ENCODE peak calls at places on chromosomes 11 and 22, in six cellular contexts. One of them, this sample, is unnamed.

GRCh38 chr22:46598737-46599424 is 21.3 kb upstream of the GRAMD4 start:
- DNase-seq in A549: no peak
- DNase-seq in HepG2: no peak
- DNase-seq in sigmoid colon: no peak
- DNase-seq in stomach: no peak
- DNase-seq in tibial nerve: no peak
- DNase-seq in this sample: no peak

GRCh38 chr11:73217131-73217809 is 811 bp upstream of the P2RY2 start:
- DNase-seq in A549: no peak
- DNase-seq in HepG2: no peak
- DNase-seq in sigmoid colon: peak
- DNase-seq in stomach: no peak
- DNase-seq in tibial nerve: no peak
- DNase-seq in this sample: peak

GRCh38 chr22:45225732-45226560 is 14.7 kb downstream of the KIAA0930 start:
- DNase-seq in A549: no peak
- DNase-seq in HepG2: peak
- DNase-seq in sigmoid colon: peak
- DNase-seq in stomach: no peak
- DNase-seq in tibial nerve: no peak
- DNase-seq in this sample: no peak

GRCh38 chr11:35608502-35608901 is 9.8 kb upstream of the FJX1 start:
- DNase-seq in A549: no peak
- DNase-seq in HepG2: no peak
- DNase-seq in sigmoid colon: no peak
- DNase-seq in stomach: no peak
- DNase-seq in tibial nerve: no peak
- DNase-seq in this sample: no peak

GRCh38 chr22:44407404-44408226 is 90.4 kb downstream of the RTL6 start:
- DNase-seq in A549: no peak
- DNase-seq in HepG2: no peak
- DNase-seq in sigmoid colon: peak
- DNase-seq in stomach: peak
- DNase-seq in tibial nerve: no peak
- DNase-seq in this sample: no peak

GRCh38 chr22:17999851-18000250 is 24.5 kb downstream of the MICAL3 start:
- DNase-seq in A549: no peak
- DNase-seq in HepG2: no peak
- DNase-seq in sigmoid colon: peak
- DNase-seq in stomach: no peak
- DNase-seq in tibial nerve: no peak
- DNase-seq in this sample: no peak

GRCh38 chr11:13277719-13278619 is at the start of gene BMAL1:
- DNase-seq in A549: peak
- DNase-seq in HepG2: no peak
- DNase-seq in sigmoid colon: peak
- DNase-seq in stomach: peak
- DNase-seq in tibial nerve: peak
- DNase-seq in this sample: peak

GRCh38 chr11:104390696-104391095 is 226.7 kb upstream of the PDGFD start:
- DNase-seq in A549: no peak
- DNase-seq in HepG2: no peak
- DNase-seq in sigmoid colon: no peak
- DNase-seq in stomach: no peak
- DNase-seq in tibial nerve: no peak
- DNase-seq in this sample: no peak

GRCh38 chr11:67644472-67645418 is 5.2 kb upstream of the TBX10 start:
- DNase-seq in A549: no peak
- DNase-seq in HepG2: no peak
- DNase-seq in sigmoid colon: peak
- DNase-seq in stomach: no peak
- DNase-seq in tibial nerve: no peak
- DNase-seq in this sample: peak

GRCh38 chr11:46590740-46591606 is 2.9 kb downstream of the AMBRA1 start:
- DNase-seq in A549: no peak
- DNase-seq in HepG2: no peak
- DNase-seq in sigmoid colon: no peak
- DNase-seq in stomach: no peak
- DNase-seq in tibial nerve: no peak
- DNase-seq in this sample: no peak

GRCh38 chr11:34151166-34151565 is 45.7 kb downstream of the NAT10 start:
- DNase-seq in A549: no peak
- DNase-seq in HepG2: no peak
- DNase-seq in sigmoid colon: peak
- DNase-seq in stomach: no peak
- DNase-seq in tibial nerve: no peak
- DNase-seq in this sample: no peak

GRCh38 chr11:20159680-20160381 is 444 bp downstream of the DBX1 start:
- DNase-seq in A549: no peak
- DNase-seq in HepG2: no peak
- DNase-seq in sigmoid colon: no peak
- DNase-seq in stomach: no peak
- DNase-seq in tibial nerve: no peak
- DNase-seq in this sample: no peak

GRCh38 chr22:41565403-41566054 is 4.7 kb downstream of the CSDC2 start:
- DNase-seq in A549: peak
- DNase-seq in HepG2: peak
- DNase-seq in sigmoid colon: peak
- DNase-seq in stomach: no peak
- DNase-seq in tibial nerve: no peak
- DNase-seq in this sample: peak

GRCh38 chr11:130190371-130190881 is 30.8 kb downstream of the ST14 start:
- DNase-seq in A549: no peak
- DNase-seq in HepG2: no peak
- DNase-seq in sigmoid colon: no peak
- DNase-seq in stomach: no peak
- DNase-seq in tibial nerve: no peak
- DNase-seq in this sample: no peak

GRCh38 chr22:23767673-23768548 is at the start of gene CHCHD10:
- DNase-seq in A549: peak
- DNase-seq in HepG2: peak
- DNase-seq in sigmoid colon: peak
- DNase-seq in stomach: peak
- DNase-seq in tibial nerve: peak
- DNase-seq in this sample: peak

GRCh38 chr22:45294030-45294429 is 9.3 kb downstream of the UPK3A start:
- DNase-seq in A549: no peak
- DNase-seq in HepG2: no peak
- DNase-seq in sigmoid colon: no peak
- DNase-seq in stomach: no peak
- DNase-seq in tibial nerve: no peak
- DNase-seq in this sample: no peak

GRCh38 chr11:61195016-61195695 is 8.2 kb upstream of the PGA3 start:
- DNase-seq in A549: no peak
- DNase-seq in HepG2: no peak
- DNase-seq in sigmoid colon: peak
- DNase-seq in stomach: peak
- DNase-seq in tibial nerve: no peak
- DNase-seq in this sample: no peak

GRCh38 chr11:30344085-30344484 is 21.2 kb downstream of the ARL14EP start:
- DNase-seq in A549: no peak
- DNase-seq in HepG2: no peak
- DNase-seq in sigmoid colon: no peak
- DNase-seq in stomach: no peak
- DNase-seq in tibial nerve: no peak
- DNase-seq in this sample: no peak

GRCh38 chr11:14376920-14377319 is 17.9 kb upstream of the RRAS2 start:
- DNase-seq in A549: no peak
- DNase-seq in HepG2: no peak
- DNase-seq in sigmoid colon: no peak
- DNase-seq in stomach: no peak
- DNase-seq in tibial nerve: no peak
- DNase-seq in this sample: no peak

GRCh38 chr22:36339171-36340065 is 48.3 kb downstream of the MYH9 start:
- DNase-seq in A549: no peak
- DNase-seq in HepG2: no peak
- DNase-seq in sigmoid colon: no peak
- DNase-seq in stomach: no peak
- DNase-seq in tibial nerve: no peak
- DNase-seq in this sample: no peak

GRCh38 chr11:104547996-104548661 is 350.1 kb downstream of the CASP12 start:
- DNase-seq in A549: no peak
- DNase-seq in HepG2: no peak
- DNase-seq in sigmoid colon: no peak
- DNase-seq in stomach: no peak
- DNase-seq in tibial nerve: no peak
- DNase-seq in this sample: no peak

GRCh38 chr11:113689711-113690618 is 16.1 kb downstream of the TMPRSS5 start:
- DNase-seq in A549: no peak
- DNase-seq in HepG2: no peak
- DNase-seq in sigmoid colon: no peak
- DNase-seq in stomach: no peak
- DNase-seq in tibial nerve: no peak
- DNase-seq in this sample: no peak

GRCh38 chr22:50522208-50522805 is 3.1 kb downstream of the SCO2 start:
- DNase-seq in A549: no peak
- DNase-seq in HepG2: no peak
- DNase-seq in sigmoid colon: no peak
- DNase-seq in stomach: no peak
- DNase-seq in tibial nerve: no peak
- DNase-seq in this sample: no peak

GRCh38 chr22:30047364-30047738 is 32.9 kb upstream of the HORMAD2 start:
- DNase-seq in A549: no peak
- DNase-seq in HepG2: no peak
- DNase-seq in sigmoid colon: peak
- DNase-seq in stomach: no peak
- DNase-seq in tibial nerve: no peak
- DNase-seq in this sample: no peak

GRCh38 chr11:45393826-45394225 is 107.7 kb upstream of the SYT13 start:
- DNase-seq in A549: no peak
- DNase-seq in HepG2: no peak
- DNase-seq in sigmoid colon: peak
- DNase-seq in stomach: no peak
- DNase-seq in tibial nerve: no peak
- DNase-seq in this sample: no peak

DNA sequence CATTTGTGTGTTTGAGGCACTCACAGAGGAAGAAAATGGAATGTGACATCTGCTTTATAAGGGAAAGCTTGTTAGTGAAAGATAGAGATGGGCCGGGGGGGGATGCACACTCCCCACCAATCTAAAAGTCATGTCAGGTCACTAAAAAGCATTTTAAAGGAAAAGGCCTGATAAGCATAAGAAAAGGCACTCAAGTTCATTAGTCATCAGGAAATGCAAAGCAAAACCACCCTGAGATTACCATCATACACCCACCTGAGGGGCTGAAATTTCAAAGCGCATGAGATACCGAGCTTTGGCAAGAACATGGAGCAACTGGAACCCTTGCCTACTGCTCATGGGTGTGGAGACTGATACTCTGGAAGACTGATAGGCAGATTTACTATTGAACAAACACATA is 77.9 kb upstream of the ANO1 start:
- DNase-seq in A549: no peak
- DNase-seq in HepG2: no peak
- DNase-seq in sigmoid colon: no peak
- DNase-seq in stomach: no peak
- DNase-seq in tibial nerve: no peak
- DNase-seq in this sample: no peak
- TF ChIP-seq EP300 in A549: no peak
- TF ChIP-seq EP300 in HepG2: no peak
- TF ChIP-seq EP300 in sigmoid colon: no peak
- TF ChIP-seq EP300 in stomach: no peak
- TF ChIP-seq EP300 in tibial nerve: no peak
- TF ChIP-seq EP300 in this sample: no peak

GRCh38 chr11:65489061-65489705 is 9.7 kb upstream of the MALAT1 start:
- DNase-seq in A549: no peak
- DNase-seq in HepG2: peak
- DNase-seq in sigmoid colon: peak
- DNase-seq in stomach: no peak
- DNase-seq in tibial nerve: no peak
- DNase-seq in this sample: peak
- TF ChIP-seq EP300 in A549: no peak
- TF ChIP-seq EP300 in HepG2: peak
- TF ChIP-seq EP300 in sigmoid colon: peak
- TF ChIP-seq EP300 in stomach: no peak
- TF ChIP-seq EP300 in tibial nerve: peak
- TF ChIP-seq EP300 in this sample: no peak

GRCh38 chr11:12066799-12067508 is 43.4 kb upstream of the MICAL2 start:
- DNase-seq in A549: no peak
- DNase-seq in HepG2: peak
- DNase-seq in sigmoid colon: peak
- DNase-seq in stomach: no peak
- DNase-seq in tibial nerve: no peak
- DNase-seq in this sample: no peak
- TF ChIP-seq EP300 in A549: peak
- TF ChIP-seq EP300 in HepG2: no peak
- TF ChIP-seq EP300 in sigmoid colon: peak
- TF ChIP-seq EP300 in stomach: no peak
- TF ChIP-seq EP300 in tibial nerve: no peak
- TF ChIP-seq EP300 in this sample: no peak

GRCh38 chr11:86873573-86874083 is 73.3 kb downstream of the PRSS23 start:
- DNase-seq in A549: no peak
- DNase-seq in HepG2: no peak
- DNase-seq in sigmoid colon: no peak
- DNase-seq in stomach: no peak
- DNase-seq in tibial nerve: no peak
- DNase-seq in this sample: no peak

GRCh38 chr11:86869531-86869930 is 69.2 kb downstream of the PRSS23 start:
- DNase-seq in A549: no peak
- DNase-seq in HepG2: no peak
- DNase-seq in sigmoid colon: no peak
- DNase-seq in stomach: no peak
- DNase-seq in tibial nerve: no peak
- DNase-seq in this sample: no peak

GRCh38 chr11:86876716-86877234 is 76.4 kb downstream of the PRSS23 start:
- DNase-seq in A549: no peak
- DNase-seq in HepG2: no peak
- DNase-seq in sigmoid colon: no peak
- DNase-seq in stomach: no peak
- DNase-seq in tibial nerve: no peak
- DNase-seq in this sample: no peak

GRCh38 chr11:86869966-86870570 is 69.7 kb downstream of the PRSS23 start:
- DNase-seq in A549: peak
- DNase-seq in HepG2: peak
- DNase-seq in sigmoid colon: peak
- DNase-seq in stomach: peak
- DNase-seq in tibial nerve: peak
- DNase-seq in this sample: peak

DNA sequence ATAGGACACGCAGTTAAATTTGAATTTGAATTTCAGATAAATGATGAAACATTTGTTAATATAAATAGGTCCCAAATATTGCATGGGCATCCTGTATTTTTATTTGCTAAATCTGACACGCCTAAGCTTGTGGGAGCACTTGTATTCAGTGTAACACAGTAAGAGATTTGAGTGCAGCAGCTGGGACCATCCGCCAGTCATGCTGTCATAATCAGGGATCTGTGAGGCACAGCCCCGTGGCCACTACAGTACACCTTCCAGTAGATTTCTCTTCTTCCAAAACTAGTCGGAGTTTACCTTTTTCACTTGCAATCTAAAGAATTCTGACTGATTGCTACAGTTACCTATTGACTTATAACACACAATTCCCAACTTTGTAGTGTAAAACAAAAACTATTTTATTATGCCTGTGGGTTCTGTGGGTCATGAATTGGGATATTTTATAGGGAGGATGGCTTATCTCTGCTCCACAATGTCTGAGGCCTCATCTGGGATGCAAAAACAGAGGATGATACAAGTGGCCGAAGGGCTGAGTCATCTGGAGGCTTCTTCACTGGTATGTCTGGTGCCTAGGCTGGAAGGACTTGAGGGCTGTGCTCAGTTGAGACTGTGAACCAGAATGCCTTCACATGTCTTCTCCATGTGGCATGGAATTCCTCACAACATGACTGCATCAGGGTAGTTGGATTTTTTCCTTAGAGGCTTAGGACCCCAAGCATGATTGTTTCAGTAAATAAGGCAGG is 74.1 kb downstream of the PRSS23 start:
- DNase-seq in A549: no peak
- DNase-seq in HepG2: no peak
- DNase-seq in sigmoid colon: no peak
- DNase-seq in stomach: no peak
- DNase-seq in tibial nerve: no peak
- DNase-seq in this sample: no peak
- TF ChIP-seq EP300 in A549: no peak
- TF ChIP-seq EP300 in HepG2: no peak
- TF ChIP-seq EP300 in sigmoid colon: no peak
- TF ChIP-seq EP300 in stomach: no peak
- TF ChIP-seq EP300 in tibial nerve: no peak
- TF ChIP-seq EP300 in this sample: no peak

This sample was measured in ovary.